ENCODE peak calls at places on chromosomes 13 and 19, in five cellular contexts. I is mesenchymal stem cell, X is neuronal stem cell, G is IMR-90, D is H1. Q is an unnamed sample.

GRCh38 chr19:5216141-5216847 is 124.3 kb downstream of the PTPRS start:
- DNase-seq in I (no peak), G (no peak), D (no peak), X (no peak), Q (no peak)

GRCh38 chr13:91248249-91248648 is 99.2 kb upstream of the MIR17HG start:
- DNase-seq in D (no peak), I (no peak), G (no peak), X (no peak), Q (no peak)

GRCh38 chr19:56217039-56217949 is 15.2 kb downstream of the ZSCAN5C start:
- DNase-seq in D (peak; percentile 79), G (peak; percentile 4), X (no peak), I (no peak), Q (peak; percentile 69)

GRCh38 chr13:51747438-51748434 is 56.2 kb downstream of the DHRS12 start:
- DNase-seq in D (no peak), G (no peak), X (no peak), I (no peak), Q (no peak)

GRCh38 chr19:57317503-57317902 is 2.8 kb upstream of the ZNF543 start:
- DNase-seq in X (no peak), I (no peak), D (no peak), G (no peak), Q (peak; percentile 43)

GRCh38 chr13:98749501-98749900 is 3.0 kb downstream of the SLC15A1 start:
- DNase-seq in D (no peak), I (no peak), G (peak; percentile 60), X (no peak), Q (no peak)

GRCh38 chr19:2424686-2425621 is 2.4 kb downstream of the TIMM13 start:
- DNase-seq in D (peak; percentile 84), X (peak; percentile 43), I (peak; percentile 69), G (peak; percentile 69), Q (peak; percentile 81)

GRCh38 chr19:7311911-7312310 is 17.7 kb upstream of the INSR start:
- DNase-seq in G (no peak), D (no peak), X (no peak), I (no peak), Q (no peak)

GRCh38 chr13:44280461-44280860 is 93.2 kb upstream of the SERP2 start:
- DNase-seq in D (no peak), I (no peak), X (no peak), G (peak; percentile 81), Q (no peak)

GRCh38 chr19:47660435-47660832 is 51.5 kb downstream of the BICRA start:
- DNase-seq in I (no peak), G (no peak), D (no peak), X (no peak), Q (no peak)

DNA sequence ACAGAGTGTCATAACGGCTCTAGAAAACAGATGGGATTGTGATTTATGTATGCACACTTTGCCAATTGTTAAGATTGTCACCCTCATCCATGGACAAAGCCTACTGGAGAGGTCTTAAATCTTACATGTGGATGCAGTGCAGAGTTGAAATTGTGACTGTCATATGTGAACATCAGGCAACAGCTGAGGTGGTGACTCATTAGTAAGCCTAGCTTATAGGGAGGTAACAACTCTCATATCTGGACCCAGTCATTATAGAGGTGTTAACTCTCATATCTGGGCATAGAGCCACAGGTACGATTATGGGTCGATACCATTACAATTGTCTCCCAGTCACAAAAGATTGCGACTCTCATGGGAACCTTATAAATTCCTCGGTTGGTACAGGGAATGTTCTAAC is 29.8 kb upstream of the ZNF254 start:
- DNase-seq in I (no peak), X (no peak), G (no peak), D (no peak), Q (no peak)
- H4K91ac ChIP-seq in I (no peak overlapping the region), X (no peak overlapping the region), G (no peak overlapping the region), D (no peak overlapping the region), Q (no peak overlapping the region)

GRCh38 chr13:95924389-95924994 is 128.7 kb downstream of the UGGT2 start:
- DNase-seq in G (peak; percentile 86), X (no peak), I (peak; percentile 84), D (no peak), Q (no peak)
- H3K4me2 ChIP-seq in G (peak overlapping the region; percentile 1), X (no peak overlapping the region), I (no peak overlapping the region), D (no peak overlapping the region), Q (no peak overlapping the region)

GRCh38 chr13:73088332-73088935 is 29.6 kb downstream of the KLF5 start:
- DNase-seq in X (no peak), G (no peak), D (no peak), I (no peak), Q (no peak)
- H2BK15ac ChIP-seq in X (no peak overlapping the region), G (no peak overlapping the region), D (no peak overlapping the region), I (no peak overlapping the region), Q (no peak overlapping the region)

DNA sequence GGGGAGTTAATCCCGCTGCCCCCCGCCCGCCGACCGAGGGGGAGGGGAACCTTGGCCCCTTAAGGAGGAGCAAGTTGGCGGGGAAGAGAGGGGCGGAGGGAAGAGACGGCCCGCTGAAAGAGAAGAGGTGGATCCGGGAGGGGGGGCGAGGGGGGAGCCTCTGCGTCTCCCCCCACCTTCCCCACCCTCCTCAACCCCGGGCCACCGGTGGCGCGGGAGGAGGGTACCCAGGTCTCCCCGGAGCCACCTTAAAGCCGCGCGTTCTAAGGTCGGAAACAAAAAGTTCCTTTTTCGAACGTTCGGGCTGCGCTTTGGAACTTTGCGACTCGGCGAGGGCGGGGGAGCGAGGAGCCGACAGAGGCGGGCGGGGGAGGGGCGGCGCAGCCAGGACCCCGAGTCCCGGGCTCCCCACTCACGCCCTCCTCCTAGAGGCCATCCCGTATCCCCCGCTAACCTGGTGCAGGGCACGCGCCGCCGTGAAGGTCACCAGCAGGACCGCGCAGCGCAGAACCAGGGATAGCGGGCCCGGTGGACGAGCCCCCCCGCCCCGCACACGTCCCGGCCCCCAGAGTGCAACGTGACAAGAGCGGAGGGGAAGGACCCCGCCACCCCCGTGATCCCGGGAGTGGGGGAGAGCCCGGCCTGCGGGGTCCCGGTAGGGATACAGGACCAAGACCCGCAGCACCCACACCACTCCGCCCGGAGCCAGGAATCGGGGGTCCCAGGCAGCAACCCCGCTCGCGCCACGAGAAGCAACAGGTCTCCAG is 662 bp downstream of the ERF start:
- DNase-seq in I (peak; percentile 74), X (peak; percentile 79), D (peak; percentile 83), G (peak; percentile 32), Q (peak; percentile 72)
- H4K91ac ChIP-seq in I (peak overlapping the region; percentile 95), X (no peak overlapping the region), D (peak overlapping the region; percentile 91), G (peak overlapping the region; percentile 71), Q (no peak overlapping the region)

GRCh38 chr13:33218020-33218419 is 67.5 kb downstream of the STARD13 start:
- DNase-seq in I (peak; percentile 52), X (no peak), G (peak; percentile 71), D (no peak), Q (no peak)
- H3K4me2 ChIP-seq in I (no peak overlapping the region), X (no peak overlapping the region), G (peak overlapping the region; percentile 19), D (no peak overlapping the region), Q (no peak overlapping the region)